ENCODE peak calls at places on chromosomes 16 and 17, in seven cellular contexts. Z, X, P, Y, T, U and I are unnamed samples.

GRCh38 chr17:73969956-73970355 is 233.5 kb upstream of the RPL38 start:
- DNase-seq in Z (no peak), X (no peak), P (peak; percentile 75), Y (peak; percentile 80), T (no peak), U (no peak), I (peak; percentile 25)

GRCh38 chr16:59611556-59611955 is 877.4 kb upstream of the GOT2 start:
- DNase-seq in Z (no peak), X (no peak), P (no peak), Y (no peak), T (no peak), U (peak; percentile 61), I (no peak)

GRCh38 chr17:67312265-67312664 is 54.1 kb downstream of the PSMD12 start:
- DNase-seq in Z (no peak), X (no peak), P (no peak), Y (no peak), T (no peak), U (no peak), I (no peak)

GRCh38 chr16:47888142-47888541 is 267.7 kb downstream of the ABCC12 start:
- DNase-seq in Z (no peak), X (no peak), P (no peak), Y (no peak), T (no peak), U (peak; percentile 74), I (no peak)

GRCh38 chr17:64063766-64064224 is 43.4 kb upstream of the ICAM2 start:
- DNase-seq in Z (peak; percentile 44), X (peak; percentile 79), P (no peak), Y (peak; percentile 73), T (no peak), U (peak; percentile 24), I (peak; percentile 64)

GRCh38 chr17:17151962-17152361 is 54.2 kb downstream of the PLD6 start:
- DNase-seq in Z (no peak), X (no peak), P (peak; percentile 96), Y (peak; percentile 85), T (peak; percentile 95), U (peak; percentile 96), I (peak; percentile 94)

GRCh38 chr17:17832040-17832363 is 4.8 kb downstream of the SREBF1 start:
- DNase-seq in Z (no peak), X (peak; percentile 51), P (no peak), Y (no peak), T (no peak), U (no peak), I (no peak)

GRCh38 chr17:79305831-79306687 is 231.4 kb downstream of the ENGASE start:
- DNase-seq in Z (no peak), X (no peak), P (peak; percentile 65), Y (no peak), T (no peak), U (no peak), I (peak; percentile 69)

GRCh38 chr16:66604376-66605176 is at the start of gene CMTM3:
- DNase-seq in Z (peak; percentile 32), X (peak; percentile 83), P (peak; percentile 77), Y (peak; percentile 60), T (no peak), U (peak; percentile 54), I (peak; percentile 91)

GRCh38 chr16:66462912-66463311 is 35.8 kb downstream of the BEAN1 start:
- DNase-seq in Z (no peak), X (no peak), P (no peak), Y (no peak), T (no peak), U (peak; percentile 69), I (no peak)

GRCh38 chr17:1229354-1229890 is 40.8 kb upstream of the BHLHA9 start:
- DNase-seq in Z (peak; percentile 14), X (peak; percentile 34), P (peak; percentile 90), Y (peak; percentile 88), T (peak; percentile 94), U (no peak), I (peak; percentile 73)

GRCh38 chr16:68450741-68451140 is 2.4 kb upstream of the SMPD3 start:
- DNase-seq in Z (no peak), X (no peak), P (no peak), Y (no peak), T (no peak), U (no peak), I (no peak)

GRCh38 chr16:63998-64913 is 8.2 kb downstream of the RHBDF1 start:
- DNase-seq in Z (no peak), X (no peak), P (peak; percentile 44), Y (no peak), T (no peak), U (no peak), I (peak; percentile 43)

GRCh38 chr17:18119938-18120337 is 11.4 kb downstream of the MYO15A start:
- DNase-seq in Z (no peak), X (no peak), P (no peak), Y (no peak), T (no peak), U (no peak), I (no peak)

GRCh38 chr17:31629696-31630470 is 229.2 kb downstream of the COPRS start:
- DNase-seq in Z (no peak), X (no peak), P (no peak), Y (no peak), T (no peak), U (peak; percentile 85), I (no peak)

GRCh38 chr17:17051380-17051779 is 9.1 kb downstream of the MPRIP start:
- DNase-seq in Z (no peak), X (no peak), P (no peak), Y (no peak), T (no peak), U (no peak), I (no peak)

GRCh38 chr17:74457146-74457819 is 9.2 kb upstream of the CD300A start:
- DNase-seq in Z (peak; percentile 46), X (peak; percentile 85), P (peak; percentile 83), Y (peak; percentile 78), T (no peak), U (peak; percentile 20), I (peak; percentile 94)

GRCh38 chr17:18382441-18383078 is 5.0 kb downstream of the EVPLL start:
- DNase-seq in Z (no peak), X (no peak), P (no peak), Y (no peak), T (no peak), U (no peak), I (no peak)

GRCh38 chr16:20899503-20900298 is 457 bp downstream of the DCUN1D3 start:
- DNase-seq in Z (no peak), X (peak; percentile 20), P (peak; percentile 61), Y (no peak), T (no peak), U (no peak), I (no peak)

GRCh38 chr17:35780876-35781409 is 14.5 kb downstream of the MMP28 start:
- DNase-seq in Z (no peak), X (no peak), P (no peak), Y (no peak), T (no peak), U (no peak), I (no peak)

GRCh38 chr16:22397459-22397858 is 23.0 kb upstream of the CDR2 start:
- DNase-seq in Z (no peak), X (no peak), P (no peak), Y (no peak), T (no peak), U (peak; percentile 98), I (no peak)

GRCh38 chr17:50392621-50393020 is 4.7 kb downstream of the LRRC59 start:
- DNase-seq in Z (no peak), X (no peak), P (no peak), Y (no peak), T (no peak), U (no peak), I (no peak)

GRCh38 chr17:69954241-69954933 is 120.6 kb upstream of the KCNJ16 start:
- DNase-seq in Z (no peak), X (no peak), P (no peak), Y (no peak), T (no peak), U (no peak), I (no peak)

GRCh38 chr16:57538235-57538711 is 1.9 kb upstream of the CCDC102A start:
- DNase-seq in Z (no peak), X (no peak), P (no peak), Y (no peak), T (no peak), U (no peak), I (peak; percentile 34)
- H3K27ac ChIP-seq in Z (peak overlapping the region; percentile 96), X (no peak overlapping the region), P (no peak overlapping the region), Y (no peak overlapping the region), T (no peak overlapping the region), U (no peak overlapping the region), I (no peak overlapping the region)

GRCh38 chr17:82246040-82246364 is 17.2 kb downstream of the SLC16A3 start:
- DNase-seq in Z (no peak), X (no peak), P (no peak), Y (no peak), T (no peak), U (no peak), I (no peak)

GRCh38 chr17:82246365-82247174 is 17.7 kb downstream of the SLC16A3 start:
- DNase-seq in Z (no peak), X (no peak), P (no peak), Y (no peak), T (no peak), U (peak; percentile 75), I (peak; percentile 87)

GRCh38 chr17:82247856-82248671 is 19.2 kb downstream of the SLC16A3 start:
- DNase-seq in Z (no peak), X (no peak), P (peak; percentile 43), Y (no peak), T (no peak), U (no peak), I (no peak)

GRCh38 chr17:82248815-82249638 is 20.2 kb downstream of the SLC16A3 start:
- DNase-seq in Z (no peak), X (no peak), P (peak; percentile 47), Y (peak; percentile 27), T (no peak), U (no peak), I (peak; percentile 74)

GRCh38 chr17:82247175-82247823 is 18.5 kb downstream of the SLC16A3 start:
- DNase-seq in Z (no peak), X (no peak), P (no peak), Y (no peak), T (no peak), U (no peak), I (peak; percentile 40)
- H3K4me1 ChIP-seq in Z (peaks cover under 1% of the 10 kb centered on the region), X (peaks cover 22% of the 10 kb centered on the region), P (no peaks in the 10 kb centered on the region), Y (peaks cover 40% of the 10 kb centered on the region), T (peaks cover 67% of the 10 kb centered on the region), U (peaks cover 20% of the 10 kb centered on the region), I (peaks cover 18% of the 10 kb centered on the region)

GRCh38 chr17:45423936-45424335 is 8.7 kb downstream of the ARHGAP27 start:
- DNase-seq in Z (no peak), X (no peak), P (peak; percentile 19), Y (no peak), T (no peak), U (no peak), I (no peak)
- H3K27ac ChIP-seq in Z (no peak overlapping the region), X (no peak overlapping the region), P (no peak overlapping the region), Y (no peak overlapping the region), T (no peak overlapping the region), U (no peak overlapping the region), I (peak overlapping the region; percentile 43)

DNA sequence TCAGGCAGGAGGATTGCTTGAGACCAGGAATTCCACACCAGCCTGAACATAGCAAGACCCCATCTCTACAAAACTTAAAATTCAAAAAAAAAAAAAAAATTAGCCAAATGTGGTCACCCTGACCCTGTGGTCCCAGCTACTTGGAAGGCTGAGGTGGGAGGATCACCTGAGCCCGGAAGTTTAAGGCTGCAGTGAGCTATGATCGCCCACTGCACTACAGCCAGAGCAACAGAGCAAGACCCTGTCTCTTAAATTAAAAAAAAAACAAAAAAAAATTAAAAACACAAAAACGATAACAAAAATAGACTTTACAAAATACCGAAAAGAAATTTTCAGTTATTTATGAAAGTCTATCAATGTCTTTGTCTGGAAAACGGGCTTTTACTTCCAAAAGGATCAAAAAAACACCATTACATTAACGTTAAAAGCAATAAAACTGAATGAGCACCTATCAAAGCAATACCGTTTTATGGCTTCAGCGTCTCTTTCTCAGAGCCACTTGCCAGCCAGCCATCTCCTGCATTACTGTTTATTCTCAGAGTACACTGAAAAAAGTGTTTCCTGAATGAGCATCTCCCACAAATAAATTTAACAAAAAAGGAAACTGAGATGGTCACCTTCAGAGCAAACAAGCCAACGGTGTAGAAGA is 6.1 kb downstream of the USP7 start:
- DNase-seq in Z (no peak), X (no peak), P (no peak), Y (no peak), T (no peak), U (no peak), I (no peak)
- H3K4me1 ChIP-seq in Z (peaks cover 73% of the 10 kb centered on the region), X (peaks cover 55% of the 10 kb centered on the region), P (peaks cover 3% of the 10 kb centered on the region), Y (peaks cover 80% of the 10 kb centered on the region), T (peaks cover 94% of the 10 kb centered on the region), U (peaks cover 31% of the 10 kb centered on the region), I (peaks cover 47% of the 10 kb centered on the region)